ENCODE peak calls at places on chromosomes 7 and 10, in eight cellular contexts. One of them, this sample, is unnamed.

GRCh38 chr7:30313348-30313747 is 29.0 kb downstream of the ZNRF2 start:
- DNase-seq in bronchial epithelial cell: no peak
- DNase-seq in stimulated activated CD4-positive, alpha-beta T cell treated with anti-CD3 and anti-CD28 coated beads, Interleukin-4, amount 100 ng/mL, for 48 hours: no peak
- DNase-seq in NCI-H2081: no peak
- DNase-seq in NCI-H446: no peak
- DNase-seq in GM10248: no peak
- DNase-seq in stimulated activated CD8-positive, alpha-beta memory T cell treated with anti-CD3 and anti-CD28 coated beads, Interleukin-4, amount 100 ng/mL, for 1 hour: no peak
- DNase-seq in HEK293T: no peak
- DNase-seq in this sample: no peak

GRCh38 chr10:6116806-6117205 is 28.0 kb downstream of the RBM17 start:
- DNase-seq in bronchial epithelial cell: no peak
- DNase-seq in stimulated activated CD4-positive, alpha-beta T cell treated with anti-CD3 and anti-CD28 coated beads, Interleukin-4, amount 100 ng/mL, for 48 hours: no peak
- DNase-seq in NCI-H2081: no peak
- DNase-seq in NCI-H446: no peak
- DNase-seq in GM10248: no peak
- DNase-seq in stimulated activated CD8-positive, alpha-beta memory T cell treated with anti-CD3 and anti-CD28 coated beads, Interleukin-4, amount 100 ng/mL, for 1 hour: no peak
- DNase-seq in HEK293T: no peak
- DNase-seq in this sample: no peak

GRCh38 chr10:80622153-80622552 is 84.5 kb downstream of the SH2D4B start:
- DNase-seq in bronchial epithelial cell: no peak
- DNase-seq in stimulated activated CD4-positive, alpha-beta T cell treated with anti-CD3 and anti-CD28 coated beads, Interleukin-4, amount 100 ng/mL, for 48 hours: no peak
- DNase-seq in NCI-H2081: no peak
- DNase-seq in NCI-H446: no peak
- DNase-seq in GM10248: no peak
- DNase-seq in stimulated activated CD8-positive, alpha-beta memory T cell treated with anti-CD3 and anti-CD28 coated beads, Interleukin-4, amount 100 ng/mL, for 1 hour: no peak
- DNase-seq in HEK293T: no peak
- DNase-seq in this sample: no peak

GRCh38 chr10:33333260-33334169 is 952 bp downstream of the NRP1 start:
- DNase-seq in bronchial epithelial cell: peak
- DNase-seq in stimulated activated CD4-positive, alpha-beta T cell treated with anti-CD3 and anti-CD28 coated beads, Interleukin-4, amount 100 ng/mL, for 48 hours: no peak
- DNase-seq in NCI-H2081: no peak
- DNase-seq in NCI-H446: no peak
- DNase-seq in GM10248: peak
- DNase-seq in stimulated activated CD8-positive, alpha-beta memory T cell treated with anti-CD3 and anti-CD28 coated beads, Interleukin-4, amount 100 ng/mL, for 1 hour: no peak
- DNase-seq in HEK293T: no peak
- DNase-seq in this sample: no peak

GRCh38 chr7:66082083-66082482 is 6.5 kb downstream of the ASL start:
- DNase-seq in bronchial epithelial cell: no peak
- DNase-seq in stimulated activated CD4-positive, alpha-beta T cell treated with anti-CD3 and anti-CD28 coated beads, Interleukin-4, amount 100 ng/mL, for 48 hours: no peak
- DNase-seq in NCI-H2081: no peak
- DNase-seq in NCI-H446: no peak
- DNase-seq in GM10248: no peak
- DNase-seq in stimulated activated CD8-positive, alpha-beta memory T cell treated with anti-CD3 and anti-CD28 coated beads, Interleukin-4, amount 100 ng/mL, for 1 hour: no peak
- DNase-seq in HEK293T: no peak
- DNase-seq in this sample: no peak

GRCh38 chr7:44380831-44381493 is 55.6 kb upstream of the CAMK2B start:
- DNase-seq in bronchial epithelial cell: no peak
- DNase-seq in stimulated activated CD4-positive, alpha-beta T cell treated with anti-CD3 and anti-CD28 coated beads, Interleukin-4, amount 100 ng/mL, for 48 hours: no peak
- DNase-seq in NCI-H2081: no peak
- DNase-seq in NCI-H446: no peak
- DNase-seq in GM10248: no peak
- DNase-seq in stimulated activated CD8-positive, alpha-beta memory T cell treated with anti-CD3 and anti-CD28 coated beads, Interleukin-4, amount 100 ng/mL, for 1 hour: no peak
- DNase-seq in HEK293T: no peak
- DNase-seq in this sample: no peak

GRCh38 chr7:25726682-25727357 is 425.2 kb upstream of the NFE2L3 start:
- DNase-seq in bronchial epithelial cell: peak
- DNase-seq in stimulated activated CD4-positive, alpha-beta T cell treated with anti-CD3 and anti-CD28 coated beads, Interleukin-4, amount 100 ng/mL, for 48 hours: no peak
- DNase-seq in NCI-H2081: peak
- DNase-seq in NCI-H446: no peak
- DNase-seq in GM10248: no peak
- DNase-seq in stimulated activated CD8-positive, alpha-beta memory T cell treated with anti-CD3 and anti-CD28 coated beads, Interleukin-4, amount 100 ng/mL, for 1 hour: no peak
- DNase-seq in HEK293T: peak
- DNase-seq in this sample: no peak

GRCh38 chr7:40502359-40502758 is 367.6 kb downstream of the SUGCT start:
- DNase-seq in bronchial epithelial cell: no peak
- DNase-seq in stimulated activated CD4-positive, alpha-beta T cell treated with anti-CD3 and anti-CD28 coated beads, Interleukin-4, amount 100 ng/mL, for 48 hours: no peak
- DNase-seq in NCI-H2081: no peak
- DNase-seq in NCI-H446: no peak
- DNase-seq in GM10248: no peak
- DNase-seq in stimulated activated CD8-positive, alpha-beta memory T cell treated with anti-CD3 and anti-CD28 coated beads, Interleukin-4, amount 100 ng/mL, for 1 hour: no peak
- DNase-seq in HEK293T: no peak
- DNase-seq in this sample: no peak

GRCh38 chr10:132665946-132666732 is 119.8 kb downstream of the NKX6-2 start:
- DNase-seq in bronchial epithelial cell: peak
- DNase-seq in stimulated activated CD4-positive, alpha-beta T cell treated with anti-CD3 and anti-CD28 coated beads, Interleukin-4, amount 100 ng/mL, for 48 hours: no peak
- DNase-seq in NCI-H2081: no peak
- DNase-seq in NCI-H446: no peak
- DNase-seq in GM10248: no peak
- DNase-seq in stimulated activated CD8-positive, alpha-beta memory T cell treated with anti-CD3 and anti-CD28 coated beads, Interleukin-4, amount 100 ng/mL, for 1 hour: no peak
- DNase-seq in HEK293T: no peak
- DNase-seq in this sample: no peak

GRCh38 chr7:93949468-93949867 is 27.9 kb downstream of the GNG11 start:
- DNase-seq in bronchial epithelial cell: peak
- DNase-seq in stimulated activated CD4-positive, alpha-beta T cell treated with anti-CD3 and anti-CD28 coated beads, Interleukin-4, amount 100 ng/mL, for 48 hours: no peak
- DNase-seq in NCI-H2081: no peak
- DNase-seq in NCI-H446: no peak
- DNase-seq in GM10248: no peak
- DNase-seq in stimulated activated CD8-positive, alpha-beta memory T cell treated with anti-CD3 and anti-CD28 coated beads, Interleukin-4, amount 100 ng/mL, for 1 hour: no peak
- DNase-seq in HEK293T: no peak
- DNase-seq in this sample: no peak

GRCh38 chr7:139775829-139776266 is 1.9 kb downstream of the HIPK2 start:
- DNase-seq in bronchial epithelial cell: peak
- DNase-seq in stimulated activated CD4-positive, alpha-beta T cell treated with anti-CD3 and anti-CD28 coated beads, Interleukin-4, amount 100 ng/mL, for 48 hours: peak
- DNase-seq in NCI-H2081: peak
- DNase-seq in NCI-H446: peak
- DNase-seq in GM10248: peak
- DNase-seq in stimulated activated CD8-positive, alpha-beta memory T cell treated with anti-CD3 and anti-CD28 coated beads, Interleukin-4, amount 100 ng/mL, for 1 hour: peak
- DNase-seq in HEK293T: peak
- DNase-seq in this sample: peak

GRCh38 chr10:127040756-127041155 is 135.5 kb downstream of the DOCK1 start:
- DNase-seq in bronchial epithelial cell: peak
- DNase-seq in stimulated activated CD4-positive, alpha-beta T cell treated with anti-CD3 and anti-CD28 coated beads, Interleukin-4, amount 100 ng/mL, for 48 hours: no peak
- DNase-seq in NCI-H2081: no peak
- DNase-seq in NCI-H446: no peak
- DNase-seq in GM10248: no peak
- DNase-seq in stimulated activated CD8-positive, alpha-beta memory T cell treated with anti-CD3 and anti-CD28 coated beads, Interleukin-4, amount 100 ng/mL, for 1 hour: no peak
- DNase-seq in HEK293T: no peak
- DNase-seq in this sample: no peak

GRCh38 chr10:24384954-24385353 is 176.0 kb downstream of the KIAA1217 start:
- DNase-seq in bronchial epithelial cell: no peak
- DNase-seq in stimulated activated CD4-positive, alpha-beta T cell treated with anti-CD3 and anti-CD28 coated beads, Interleukin-4, amount 100 ng/mL, for 48 hours: no peak
- DNase-seq in NCI-H2081: no peak
- DNase-seq in NCI-H446: no peak
- DNase-seq in GM10248: no peak
- DNase-seq in stimulated activated CD8-positive, alpha-beta memory T cell treated with anti-CD3 and anti-CD28 coated beads, Interleukin-4, amount 100 ng/mL, for 1 hour: no peak
- DNase-seq in HEK293T: no peak
- DNase-seq in this sample: no peak

GRCh38 chr10:28087675-28088351 is 88.9 kb upstream of the ODAD2 start:
- DNase-seq in bronchial epithelial cell: peak
- DNase-seq in stimulated activated CD4-positive, alpha-beta T cell treated with anti-CD3 and anti-CD28 coated beads, Interleukin-4, amount 100 ng/mL, for 48 hours: no peak
- DNase-seq in NCI-H2081: no peak
- DNase-seq in NCI-H446: no peak
- DNase-seq in GM10248: no peak
- DNase-seq in stimulated activated CD8-positive, alpha-beta memory T cell treated with anti-CD3 and anti-CD28 coated beads, Interleukin-4, amount 100 ng/mL, for 1 hour: no peak
- DNase-seq in HEK293T: no peak
- DNase-seq in this sample: no peak

GRCh38 chr7:87231715-87232114 is 12.2 kb upstream of the TMEM243 start:
- DNase-seq in bronchial epithelial cell: no peak
- DNase-seq in stimulated activated CD4-positive, alpha-beta T cell treated with anti-CD3 and anti-CD28 coated beads, Interleukin-4, amount 100 ng/mL, for 48 hours: no peak
- DNase-seq in NCI-H2081: no peak
- DNase-seq in NCI-H446: peak
- DNase-seq in GM10248: no peak
- DNase-seq in stimulated activated CD8-positive, alpha-beta memory T cell treated with anti-CD3 and anti-CD28 coated beads, Interleukin-4, amount 100 ng/mL, for 1 hour: no peak
- DNase-seq in HEK293T: no peak
- DNase-seq in this sample: no peak

GRCh38 chr10:48296699-48297098 is 9.8 kb upstream of the MAPK8 start:
- DNase-seq in bronchial epithelial cell: no peak
- DNase-seq in stimulated activated CD4-positive, alpha-beta T cell treated with anti-CD3 and anti-CD28 coated beads, Interleukin-4, amount 100 ng/mL, for 48 hours: no peak
- DNase-seq in NCI-H2081: no peak
- DNase-seq in NCI-H446: no peak
- DNase-seq in GM10248: no peak
- DNase-seq in stimulated activated CD8-positive, alpha-beta memory T cell treated with anti-CD3 and anti-CD28 coated beads, Interleukin-4, amount 100 ng/mL, for 1 hour: no peak
- DNase-seq in HEK293T: no peak
- DNase-seq in this sample: no peak

GRCh38 chr10:72329290-72330058 is 25.2 kb downstream of the DNAJB12 start:
- DNase-seq in bronchial epithelial cell: no peak
- DNase-seq in stimulated activated CD4-positive, alpha-beta T cell treated with anti-CD3 and anti-CD28 coated beads, Interleukin-4, amount 100 ng/mL, for 48 hours: no peak
- DNase-seq in NCI-H2081: no peak
- DNase-seq in NCI-H446: no peak
- DNase-seq in GM10248: no peak
- DNase-seq in stimulated activated CD8-positive, alpha-beta memory T cell treated with anti-CD3 and anti-CD28 coated beads, Interleukin-4, amount 100 ng/mL, for 1 hour: no peak
- DNase-seq in HEK293T: no peak
- DNase-seq in this sample: no peak